ENCODE peak calls at places on chromosomes 7 and 10, in four cellular contexts. D is HepG2, G is K562, E is GM12878. I is an unnamed sample.

GRCh38 chr7:99111591-99111990 is 32.3 kb downstream of the SMURF1 start:
- DNase-seq in D (no peak), G (no peak), E (no peak), I (no peak)

GRCh38 chr10:48363617-48364355 is 57.3 kb downstream of the MAPK8 start:
- DNase-seq in D (peak), G (peak), E (peak), I (no peak)

GRCh38 chr10:123270221-123270620 is 116.0 kb downstream of the BUB3 start:
- DNase-seq in D (no peak), G (no peak), E (no peak), I (no peak)

GRCh38 chr10:90652519-90652918 is 205.3 kb downstream of the HTR7 start:
- DNase-seq in D (no peak), G (no peak), E (no peak), I (no peak)

GRCh38 chr7:91288208-91288824 is 24.1 kb downstream of the FZD1 start:
- DNase-seq in D (peak), G (peak), E (no peak), I (peak)

GRCh38 chr7:6268909-6269306 is 3.5 kb downstream of the CYTH3 start:
- DNase-seq in D (no peak), G (no peak), E (no peak), I (peak)

GRCh38 chr7:96397936-96398596 is 76.2 kb upstream of the SLC25A13 start:
- DNase-seq in D (no peak), G (no peak), E (no peak), I (peak)

GRCh38 chr7:110058401-110058800 is 1032.5 kb upstream of the LRRN3 start:
- DNase-seq in D (no peak), G (no peak), E (no peak), I (no peak)

GRCh38 chr7:131630427-131630826 is 74.0 kb upstream of the PODXL start:
- DNase-seq in D (no peak), G (no peak), E (no peak), I (no peak)

GRCh38 chr7:47950714-47951113 is 2.4 kb upstream of the PKD1L1 start:
- DNase-seq in D (no peak), G (peak), E (no peak), I (peak)

GRCh38 chr7:106679153-106679931 is 18.4 kb upstream of the CCDC71L start:
- DNase-seq in D (no peak), G (peak), E (no peak), I (no peak)

GRCh38 chr7:138662066-138663061 is 38.8 kb downstream of the SVOPL start:
- DNase-seq in D (no peak), G (no peak), E (no peak), I (no peak)

GRCh38 chr7:151115836-151116418 is 29.7 kb downstream of the AGAP3 start:
- DNase-seq in D (no peak), G (no peak), E (no peak), I (peak)

GRCh38 chr7:4144171-4144701 is 537.9 kb upstream of the FOXK1 start:
- DNase-seq in D (no peak), G (no peak), E (no peak), I (no peak)

DNA sequence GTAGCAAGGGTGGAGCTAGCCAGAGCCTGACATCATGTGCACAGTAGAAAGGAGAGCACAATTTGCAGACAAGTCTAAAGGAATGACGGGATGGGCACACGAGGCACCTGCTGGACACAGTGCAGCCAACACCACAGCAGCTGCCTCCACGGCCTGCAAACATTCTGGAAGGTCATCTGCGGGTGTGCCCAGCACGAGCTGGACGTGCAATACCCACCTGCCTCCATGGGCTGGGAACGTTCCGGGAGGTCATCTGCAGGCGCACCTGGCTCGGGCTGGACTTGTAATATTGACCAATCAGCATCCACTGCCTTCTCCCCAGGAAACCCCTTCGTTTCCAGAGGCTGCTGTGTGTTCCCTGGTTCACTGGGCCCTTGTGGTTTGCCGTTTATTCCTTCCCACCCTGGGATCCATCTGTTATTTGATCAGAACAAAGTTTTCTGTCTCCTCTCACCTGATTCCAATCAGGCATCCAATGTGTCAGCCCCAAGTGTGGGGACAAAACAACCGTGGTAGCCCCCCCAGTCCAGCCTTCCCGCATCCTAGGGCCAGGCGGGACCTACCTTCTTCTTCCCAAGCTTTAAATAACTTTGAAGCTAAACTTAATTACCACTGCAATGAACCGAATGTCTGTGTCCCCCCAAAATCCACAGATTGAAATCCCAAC is 243.4 kb upstream of the PPP2R2D start:
- DNase-seq in D (no peak), G (no peak), E (no peak), I (no peak)
- TF ChIP-seq ETV6 in D (no peak), G (no peak), E (no peak), I (no peak)

DNA sequence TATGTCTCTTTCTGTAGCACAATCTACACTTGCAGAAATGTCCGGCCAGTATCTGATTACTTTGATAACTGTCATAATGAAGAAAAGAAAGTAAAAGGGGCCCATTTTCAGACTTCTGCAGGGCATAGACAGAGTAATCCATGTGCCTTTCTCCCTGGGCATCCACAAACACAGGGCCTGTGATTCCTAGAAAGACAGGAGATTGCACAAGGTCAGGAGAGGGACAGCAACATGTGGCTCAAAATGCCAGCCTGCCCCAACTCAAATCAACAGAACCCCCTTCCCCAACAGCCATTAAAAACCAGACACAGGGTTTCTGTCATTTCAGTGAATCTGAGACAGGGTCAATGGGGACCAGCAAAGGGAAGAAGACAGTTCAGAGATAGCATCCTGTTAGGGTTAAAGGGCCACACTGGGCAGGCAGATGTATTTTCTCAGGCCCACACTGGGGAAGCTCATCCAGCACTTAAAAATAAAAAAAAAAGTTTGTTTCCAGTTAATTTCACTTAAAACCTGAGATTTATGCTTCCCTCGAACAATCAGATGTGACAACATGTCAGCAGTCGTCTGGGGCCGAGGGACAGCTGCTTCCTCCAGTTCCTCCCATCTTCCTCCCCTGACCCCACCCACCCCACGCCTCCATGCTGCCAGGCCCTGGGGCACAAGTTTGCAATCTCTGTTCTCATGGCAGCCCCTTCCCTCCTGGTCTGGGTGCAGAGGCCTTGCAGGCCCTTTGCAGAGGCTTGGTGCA is 30.7 kb upstream of the ACSL5 start:
- DNase-seq in D (no peak), G (no peak), E (no peak), I (no peak)
- TF ChIP-seq CBFB in D (no peak), G (no peak), E (no peak), I (no peak)

GRCh38 chr10:93967756-93968155 is 26.0 kb upstream of the PLCE1 start:
- DNase-seq in D (no peak), G (no peak), E (no peak), I (no peak)

GRCh38 chr10:93965911-93966310 is 27.8 kb upstream of the PLCE1 start:
- DNase-seq in D (no peak), G (no peak), E (no peak), I (no peak)

GRCh38 chr10:93973748-93974445 is 19.8 kb upstream of the PLCE1 start:
- DNase-seq in D (no peak), G (no peak), E (no peak), I (no peak)

GRCh38 chr10:93963434-93963833 is 30.3 kb upstream of the PLCE1 start:
- DNase-seq in D (no peak), G (no peak), E (no peak), I (no peak)

DNA sequence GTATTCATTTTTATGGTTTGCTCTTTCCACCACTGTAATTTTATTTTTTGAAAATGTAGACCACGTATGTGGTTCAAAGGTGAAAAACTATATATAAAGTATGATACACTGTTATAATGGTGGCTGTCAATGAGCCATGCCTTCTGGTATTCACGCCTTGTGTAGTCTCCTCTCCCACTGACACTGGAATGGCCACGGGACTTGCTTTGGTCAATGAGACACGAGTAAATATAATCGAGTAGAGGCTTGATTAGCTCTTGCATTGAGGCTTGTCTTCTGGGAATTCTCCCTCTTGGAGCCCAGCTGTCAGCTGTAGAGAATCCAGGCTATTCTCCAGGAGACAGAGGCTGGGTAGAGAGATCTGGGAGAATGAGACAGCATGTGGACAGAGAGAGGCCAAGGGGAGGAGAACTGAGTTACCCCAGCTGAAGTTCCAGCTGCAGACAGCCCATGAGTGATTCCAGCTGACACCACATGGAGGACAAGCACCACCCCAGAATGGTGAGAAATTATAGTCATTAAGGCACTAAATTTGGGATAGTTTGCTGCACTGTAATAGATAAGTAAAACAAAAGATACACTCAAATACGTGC is 25.2 kb upstream of the PLCE1 start:
- DNase-seq in D (no peak), G (no peak), E (no peak), I (no peak)
- TF ChIP-seq ETV6 in D (no peak), G (no peak), E (no peak), I (no peak)

GRCh38 chr7:158664406-158664805 is 40.2 kb downstream of the NCAPG2 start:
- DNase-seq in D (no peak), G (no peak), E (no peak), I (no peak)
- TF ChIP-seq CBFB in D (no peak), G (no peak), E (no peak), I (no peak)

I was measured in WTC11.